ENCODE peak calls at places on chromosomes 7 and 10, in five cellular contexts. S is esophagus squamous epithelium, Q is lung, B is H9, P is epithelial cell of proximal tubule. V is an unnamed sample.
A peak's percentile ranks its signal among the peaks of the same experiment; 100 is the strongest.

GRCh38 chr7:46478046-46478445 is 557.0 kb upstream of the IGFBP3 start:
- DNase-seq in P (peak; percentile 56), B (no peak), S (no peak), Q (no peak), V (no peak)

GRCh38 chr10:132403511-132404168 is 6.6 kb downstream of the PWWP2B start:
- DNase-seq in P (no peak), Q (no peak), S (no peak), B (no peak), V (no peak)

GRCh38 chr10:21080246-21080645 is 183.1 kb upstream of the NEBL start:
- DNase-seq in S (no peak), B (no peak), P (no peak), Q (no peak), V (no peak)

GRCh38 chr7:142371586-142372377 is 113.9 kb upstream of the PRSS58 start:
- DNase-seq in P (no peak), S (no peak), B (no peak), Q (no peak), V (no peak)

GRCh38 chr10:123272171-123272570 is 118.0 kb downstream of the BUB3 start:
- DNase-seq in P (no peak), B (no peak), S (no peak), Q (no peak), V (no peak)

GRCh38 chr10:50807851-50808776 is 68.4 kb downstream of the ASAH2B start:
- DNase-seq in Q (no peak), P (no peak), S (no peak), B (no peak), V (no peak)

GRCh38 chr7:69553190-69553589 is 45.1 kb upstream of the AUTS2 start:
- DNase-seq in Q (no peak), P (no peak), B (no peak), S (no peak), V (no peak)

GRCh38 chr7:141664450-141664849 is 37.5 kb downstream of the DENND11 start:
- DNase-seq in S (no peak), P (no peak), B (no peak), Q (no peak), V (no peak)

GRCh38 chr10:28906934-28907333 is 229.6 kb downstream of the BAMBI start:
- DNase-seq in B (no peak), Q (no peak), S (no peak), P (no peak), V (no peak)

GRCh38 chr10:129097776-129098175 is 369.3 kb upstream of the MGMT start:
- DNase-seq in P (no peak), B (no peak), Q (no peak), S (no peak), V (no peak)

GRCh38 chr10:87054373-87055295 is 34.5 kb downstream of the FAM25A start:
- DNase-seq in P (no peak), Q (no peak), S (no peak), B (no peak), V (no peak)

GRCh38 chr10:96814264-96814663 is 17.8 kb upstream of the LCOR start:
- DNase-seq in S (no peak), P (peak; percentile 52), B (no peak), Q (no peak), V (no peak)

GRCh38 chr7:86932038-86932512 is 127.4 kb downstream of the ELAPOR2 start:
- DNase-seq in Q (peak; percentile 46), S (no peak), P (no peak), B (no peak), V (no peak)

GRCh38 chr7:40986351-40986873 is 716.5 kb downstream of the INHBA start:
- DNase-seq in B (no peak), Q (no peak), S (no peak), P (peak; percentile 92), V (no peak)

GRCh38 chr10:124255556-124255955 is 162.2 kb upstream of the CHST15 start:
- DNase-seq in Q (no peak), P (no peak), S (no peak), B (no peak), V (no peak)

GRCh38 chr10:68133553-68133952 is 24.3 kb downstream of the MYPN start:
- DNase-seq in Q (no peak), S (no peak), B (no peak), P (no peak), V (no peak)

GRCh38 chr7:81626008-81626407 is 143.8 kb downstream of the HGF start:
- DNase-seq in Q (no peak), B (no peak), S (no peak), P (no peak), V (no peak)

GRCh38 chr10:130493021-130493420 is 356.8 kb downstream of the GLRX3 start:
- DNase-seq in Q (no peak), B (no peak), P (no peak), S (no peak), V (no peak)

GRCh38 chr7:84589012-84589411 is 394.4 kb upstream of the SEMA3A start:
- DNase-seq in B (no peak), P (no peak), Q (no peak), S (no peak), V (no peak)

GRCh38 chr7:158281441-158281840 is 306.2 kb downstream of the PTPRN2 start:
- DNase-seq in Q (no peak), S (no peak), P (no peak), B (peak; percentile 14), V (peak; percentile 52)

GRCh38 chr10:122135251-122136025 is 135.7 kb upstream of the BTBD16 start:
- DNase-seq in S (no peak), B (no peak), Q (no peak), P (no peak), V (no peak)

GRCh38 chr7:96088579-96088978 is 233.3 kb downstream of the SLC25A13 start:
- DNase-seq in S (no peak), B (no peak), Q (no peak), P (no peak), V (no peak)

GRCh38 chr10:4909118-4909517 is 54.1 kb upstream of the AKR1C1 start:
- DNase-seq in B (no peak), S (no peak), P (no peak), Q (no peak), V (no peak)
- TF ChIP-seq CTCF in B (no peak), S (no peak), P (no peak), Q (no peak), V (no peak)

DNA sequence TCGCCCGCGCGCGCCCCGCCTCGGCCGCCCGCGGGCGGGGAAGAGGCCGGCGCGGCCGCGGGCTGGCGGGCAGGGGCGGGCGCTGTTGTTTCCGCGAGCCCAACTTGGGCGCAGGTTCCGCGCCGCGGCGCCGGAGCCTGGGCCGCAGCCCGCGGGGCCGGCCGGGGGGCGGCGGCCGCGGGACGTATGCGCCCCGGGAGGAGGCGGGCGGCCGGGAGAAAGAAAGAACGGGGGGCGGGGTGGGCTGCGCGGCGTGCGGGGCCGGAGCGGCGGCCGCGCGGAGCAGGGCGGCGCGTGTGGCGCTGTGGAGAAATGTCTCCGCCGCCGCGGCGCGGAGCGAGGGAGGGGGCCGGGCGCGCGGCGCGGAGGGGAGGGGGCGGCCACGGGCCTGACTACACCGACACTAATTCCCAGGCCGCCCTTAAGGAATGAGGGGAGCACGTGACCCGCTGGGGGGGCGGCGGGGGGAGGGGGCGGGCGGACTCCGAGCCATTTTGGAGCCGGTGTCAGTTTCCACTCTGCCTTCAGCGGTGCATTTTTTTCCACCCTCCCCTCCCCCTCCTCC is at the start of gene BMI1:
- DNase-seq in S (no peak), P (no peak), B (peak; percentile 85), Q (peak; percentile 79), V (peak; percentile 95)
- TF ChIP-seq CTCF in S (no peak), P (no peak), B (no peak), Q (no peak), V (no peak)

DNA sequence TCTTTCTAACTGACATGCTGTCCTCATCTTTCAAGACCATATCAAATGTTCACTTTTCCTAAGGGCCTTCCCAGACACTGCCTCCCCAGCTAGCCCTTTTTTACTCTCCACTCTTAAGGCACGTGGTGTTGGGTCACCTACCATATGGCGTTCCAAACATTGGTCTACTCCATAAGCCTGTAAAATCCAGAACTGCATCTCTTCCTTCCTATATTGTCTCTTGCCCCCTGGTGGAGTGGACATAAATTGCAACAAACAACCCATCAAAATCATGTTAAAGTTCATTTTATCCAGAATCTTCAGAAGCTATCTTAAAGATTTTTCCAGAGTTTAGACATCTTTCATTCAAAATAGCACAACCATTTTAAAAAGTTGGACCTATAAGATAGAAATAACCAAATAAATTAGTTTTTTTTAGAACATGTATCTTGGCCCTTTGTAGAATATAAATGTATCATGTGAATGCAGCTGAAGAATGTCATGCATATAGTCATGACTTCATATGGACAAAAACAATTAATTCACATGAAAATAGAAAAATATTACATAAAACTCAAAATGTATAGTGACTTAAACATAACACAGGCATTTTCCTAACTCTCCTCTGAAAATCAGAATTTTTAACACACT is 180.6 kb upstream of the CHRM2 start:
- DNase-seq in Q (no peak), B (no peak), S (no peak), P (no peak), V (no peak)
- TF ChIP-seq CTCF in Q (no peak), B (peak; percentile 69), S (no peak), P (peak; percentile 70), V (no peak)

GRCh38 chr10:127565583-127565982 is 16.5 kb downstream of the NPS start:
- DNase-seq in Q (no peak), B (no peak), S (no peak), P (no peak), V (no peak)

GRCh38 chr10:127569210-127569609 is 20.1 kb downstream of the NPS start:
- DNase-seq in P (no peak), S (no peak), Q (no peak), B (no peak), V (no peak)

GRCh38 chr10:127564644-127565043 is 15.5 kb downstream of the NPS start:
- DNase-seq in P (no peak), S (no peak), Q (no peak), B (no peak), V (no peak)

GRCh38 chr10:127563718-127564553 is 14.8 kb downstream of the NPS start:
- DNase-seq in S (no peak), B (peak; percentile 42), P (no peak), Q (peak; percentile 42), V (no peak)
- TF ChIP-seq CTCF in S (no peak), B (peak; percentile 83), P (peak; percentile 95), Q (no peak), V (peak; percentile 14)

GRCh38 chr10:12689893-12690292 is 311.6 kb downstream of the CCDC3 start:
- DNase-seq in B (no peak), S (no peak), Q (no peak), P (no peak), V (no peak)

GRCh38 chr10:12684784-12685183 is 316.7 kb downstream of the CCDC3 start:
- DNase-seq in Q (no peak), S (no peak), B (no peak), P (no peak), V (no peak)

GRCh38 chr10:12685261-12685861 is 316.2 kb downstream of the CCDC3 start:
- DNase-seq in S (no peak), Q (no peak), P (no peak), B (no peak), V (no peak)

GRCh38 chr10:12687996-12688395 is 313.5 kb downstream of the CCDC3 start:
- DNase-seq in S (no peak), Q (no peak), P (no peak), B (no peak), V (no peak)

DNA sequence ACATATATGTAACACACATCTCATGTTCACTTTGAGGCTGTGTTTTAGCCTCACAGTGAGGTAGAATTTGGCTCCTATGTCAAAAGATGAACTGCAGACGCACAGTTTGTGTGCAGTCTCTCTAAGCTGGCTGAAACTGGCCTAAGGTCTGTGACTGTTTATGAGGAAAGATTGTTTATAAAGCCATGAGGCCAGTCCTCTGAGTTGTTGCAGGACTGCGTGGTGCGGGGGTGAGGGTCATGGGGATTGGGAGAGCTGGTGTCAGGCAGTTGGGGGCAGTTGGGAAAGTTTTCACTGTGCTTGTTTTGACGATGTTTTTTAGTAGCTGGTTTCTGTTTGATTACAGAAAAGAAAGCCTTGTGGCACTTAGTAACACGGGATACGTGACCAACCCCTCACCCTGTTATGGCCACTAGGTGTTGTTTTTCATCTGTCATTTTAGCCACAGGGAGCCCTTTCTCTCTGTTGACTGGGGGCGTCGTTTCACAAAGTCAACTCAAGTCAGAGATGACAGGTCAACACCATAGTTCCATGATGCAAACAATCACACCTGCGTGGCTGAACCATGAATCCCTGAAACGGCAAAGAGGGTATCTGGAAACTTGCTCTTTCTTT is 310.9 kb downstream of the CCDC3 start:
- DNase-seq in S (no peak), P (no peak), Q (no peak), B (no peak), V (no peak)
- TF ChIP-seq CTCF in S (no peak), P (no peak), Q (no peak), B (peak; percentile 15), V (no peak)

V was measured in coronary artery.